ENCODE peak calls at places on chromosomes 1 and 21, in seven cellular contexts. One of them, this sample, is unnamed.

GRCh38 chr1:118826669-118827068 is 161.5 kb downstream of the TBX15 start:
- DNase-seq in endothelial cell of umbilical vein: no peak
- DNase-seq in breast epithelium: no peak
- DNase-seq in body of pancreas: no peak
- DNase-seq in tibial nerve: no peak
- DNase-seq in Peyer's patch: no peak
- DNase-seq in Caco-2: no peak
- DNase-seq in this sample: no peak

GRCh38 chr1:202105571-202106339 is 17.0 kb upstream of the GPR37L1 start:
- DNase-seq in endothelial cell of umbilical vein: no peak
- DNase-seq in breast epithelium: peak
- DNase-seq in body of pancreas: peak
- DNase-seq in tibial nerve: no peak
- DNase-seq in Peyer's patch: no peak
- DNase-seq in Caco-2: peak
- DNase-seq in this sample: no peak

GRCh38 chr21:27275294-27275927 is 308.5 kb upstream of the ADAMTS5 start:
- DNase-seq in endothelial cell of umbilical vein: no peak
- DNase-seq in breast epithelium: no peak
- DNase-seq in body of pancreas: no peak
- DNase-seq in tibial nerve: no peak
- DNase-seq in Peyer's patch: no peak
- DNase-seq in Caco-2: no peak
- DNase-seq in this sample: no peak

GRCh38 chr1:169107673-169108160 is 1.2 kb downstream of the ATP1B1 start:
- DNase-seq in endothelial cell of umbilical vein: peak
- DNase-seq in breast epithelium: no peak
- DNase-seq in body of pancreas: no peak
- DNase-seq in tibial nerve: no peak
- DNase-seq in Peyer's patch: no peak
- DNase-seq in Caco-2: no peak
- DNase-seq in this sample: no peak

GRCh38 chr1:156980551-156980950 is 60.1 kb downstream of the LRRC71 start:
- DNase-seq in endothelial cell of umbilical vein: no peak
- DNase-seq in breast epithelium: no peak
- DNase-seq in body of pancreas: no peak
- DNase-seq in tibial nerve: no peak
- DNase-seq in Peyer's patch: no peak
- DNase-seq in Caco-2: no peak
- DNase-seq in this sample: no peak

GRCh38 chr21:42512346-42513034 is 1.2 kb upstream of the SLC37A1 start:
- DNase-seq in endothelial cell of umbilical vein: no peak
- DNase-seq in breast epithelium: no peak
- DNase-seq in body of pancreas: no peak
- DNase-seq in tibial nerve: no peak
- DNase-seq in Peyer's patch: peak
- DNase-seq in Caco-2: no peak
- DNase-seq in this sample: no peak

GRCh38 chr1:242871631-242872030 is 347.1 kb upstream of the PLD5 start:
- DNase-seq in endothelial cell of umbilical vein: no peak
- DNase-seq in breast epithelium: no peak
- DNase-seq in body of pancreas: no peak
- DNase-seq in tibial nerve: no peak
- DNase-seq in Peyer's patch: no peak
- DNase-seq in Caco-2: no peak
- DNase-seq in this sample: no peak

GRCh38 chr1:155002479-155003226 is at the start of gene ZBTB7B:
- DNase-seq in endothelial cell of umbilical vein: peak
- DNase-seq in breast epithelium: no peak
- DNase-seq in body of pancreas: peak
- DNase-seq in tibial nerve: no peak
- DNase-seq in Peyer's patch: no peak
- DNase-seq in Caco-2: peak
- DNase-seq in this sample: no peak

GRCh38 chr1:68338107-68338506 is 105.8 kb upstream of the WLS start:
- DNase-seq in endothelial cell of umbilical vein: no peak
- DNase-seq in breast epithelium: no peak
- DNase-seq in body of pancreas: no peak
- DNase-seq in tibial nerve: no peak
- DNase-seq in Peyer's patch: no peak
- DNase-seq in Caco-2: no peak
- DNase-seq in this sample: no peak

GRCh38 chr1:203607169-203607873 is 19.3 kb upstream of the ATP2B4 start:
- DNase-seq in endothelial cell of umbilical vein: peak
- DNase-seq in breast epithelium: no peak
- DNase-seq in body of pancreas: peak
- DNase-seq in tibial nerve: peak
- DNase-seq in Peyer's patch: peak
- DNase-seq in Caco-2: no peak
- DNase-seq in this sample: peak

GRCh38 chr1:32939655-32940371 is 24.8 kb downstream of the RNF19B start:
- DNase-seq in endothelial cell of umbilical vein: peak
- DNase-seq in breast epithelium: no peak
- DNase-seq in body of pancreas: peak
- DNase-seq in tibial nerve: no peak
- DNase-seq in Peyer's patch: no peak
- DNase-seq in Caco-2: no peak
- DNase-seq in this sample: no peak

GRCh38 chr1:5718716-5719632 is 273.3 kb downstream of the NPHP4 start:
- DNase-seq in endothelial cell of umbilical vein: no peak
- DNase-seq in breast epithelium: no peak
- DNase-seq in body of pancreas: no peak
- DNase-seq in tibial nerve: no peak
- DNase-seq in Peyer's patch: no peak
- DNase-seq in Caco-2: no peak
- DNase-seq in this sample: no peak
- TF ChIP-seq CTCF in endothelial cell of umbilical vein: no peak
- TF ChIP-seq CTCF in breast epithelium: no peak
- TF ChIP-seq CTCF in body of pancreas: no peak
- TF ChIP-seq CTCF in tibial nerve: no peak
- TF ChIP-seq CTCF in Peyer's patch: no peak
- TF ChIP-seq CTCF in Caco-2: no peak
- TF ChIP-seq CTCF in this sample: no peak

DNA sequence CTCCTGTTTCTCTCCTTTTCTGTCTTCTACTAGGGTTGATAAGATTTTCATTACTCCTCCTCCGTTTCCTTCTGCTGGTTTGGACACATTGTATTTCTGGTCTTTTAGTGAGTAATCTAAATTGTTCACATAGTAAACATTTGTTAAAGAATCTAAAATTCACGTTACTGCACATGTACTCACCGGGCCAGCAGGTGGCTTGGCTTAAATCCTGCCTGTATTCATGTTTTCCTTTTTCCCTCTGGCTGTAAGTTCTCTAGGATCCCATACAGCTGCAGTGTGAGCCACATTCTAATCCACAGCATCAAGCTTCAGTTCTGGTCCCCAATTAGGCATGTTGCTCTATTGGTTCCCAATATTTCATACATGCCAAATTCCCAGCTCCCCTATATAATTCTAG is 958.3 kb downstream of the ADGRL2 start:
- DNase-seq in endothelial cell of umbilical vein: no peak
- DNase-seq in breast epithelium: no peak
- DNase-seq in body of pancreas: no peak
- DNase-seq in tibial nerve: no peak
- DNase-seq in Peyer's patch: no peak
- DNase-seq in Caco-2: no peak
- DNase-seq in this sample: no peak
- TF ChIP-seq CTCF in endothelial cell of umbilical vein: no peak
- TF ChIP-seq CTCF in breast epithelium: no peak
- TF ChIP-seq CTCF in body of pancreas: no peak
- TF ChIP-seq CTCF in tibial nerve: no peak
- TF ChIP-seq CTCF in Peyer's patch: no peak
- TF ChIP-seq CTCF in Caco-2: no peak
- TF ChIP-seq CTCF in this sample: no peak

GRCh38 chr1:228044961-228045360 is 37.5 kb upstream of the ARF1 start:
- DNase-seq in endothelial cell of umbilical vein: no peak
- DNase-seq in breast epithelium: no peak
- DNase-seq in body of pancreas: no peak
- DNase-seq in tibial nerve: no peak
- DNase-seq in Peyer's patch: no peak
- DNase-seq in Caco-2: no peak
- DNase-seq in this sample: no peak

GRCh38 chr1:228045871-228046270 is 36.6 kb upstream of the ARF1 start:
- DNase-seq in endothelial cell of umbilical vein: no peak
- DNase-seq in breast epithelium: no peak
- DNase-seq in body of pancreas: no peak
- DNase-seq in tibial nerve: no peak
- DNase-seq in Peyer's patch: peak
- DNase-seq in Caco-2: no peak
- DNase-seq in this sample: no peak

GRCh38 chr1:228046421-228047182 is 35.9 kb upstream of the ARF1 start:
- DNase-seq in endothelial cell of umbilical vein: no peak
- DNase-seq in breast epithelium: no peak
- DNase-seq in body of pancreas: no peak
- DNase-seq in tibial nerve: no peak
- DNase-seq in Peyer's patch: no peak
- DNase-seq in Caco-2: no peak
- DNase-seq in this sample: no peak

GRCh38 chr1:228047183-228047466 is 35.4 kb upstream of the ARF1 start:
- DNase-seq in endothelial cell of umbilical vein: no peak
- DNase-seq in breast epithelium: no peak
- DNase-seq in body of pancreas: no peak
- DNase-seq in tibial nerve: no peak
- DNase-seq in Peyer's patch: no peak
- DNase-seq in Caco-2: no peak
- DNase-seq in this sample: no peak

DNA sequence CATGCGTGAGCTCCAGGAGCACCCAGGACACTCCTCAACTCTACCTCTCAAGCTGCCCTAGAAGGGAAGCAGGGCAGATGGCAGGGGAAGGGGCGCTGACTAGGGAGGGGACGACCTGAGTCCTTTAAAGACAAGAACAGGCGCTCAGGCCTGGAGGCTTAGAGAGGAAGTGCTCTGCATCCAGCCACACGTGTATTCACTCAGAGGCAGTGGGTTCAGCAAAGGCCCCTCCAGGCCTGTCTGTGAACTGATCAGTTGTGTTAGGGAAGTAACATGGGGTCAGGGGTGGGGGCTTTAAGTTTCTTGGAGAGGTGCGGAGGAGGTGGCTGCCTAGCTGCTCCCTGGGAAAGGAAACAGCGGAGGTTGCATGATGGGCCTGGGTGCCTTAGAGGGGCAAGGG is 37.1 kb upstream of the ARF1 start:
- DNase-seq in endothelial cell of umbilical vein: no peak
- DNase-seq in breast epithelium: no peak
- DNase-seq in body of pancreas: no peak
- DNase-seq in tibial nerve: no peak
- DNase-seq in Peyer's patch: peak
- DNase-seq in Caco-2: no peak
- DNase-seq in this sample: no peak
- TF ChIP-seq CTCF in endothelial cell of umbilical vein: no peak
- TF ChIP-seq CTCF in breast epithelium: no peak
- TF ChIP-seq CTCF in body of pancreas: no peak
- TF ChIP-seq CTCF in tibial nerve: no peak
- TF ChIP-seq CTCF in Peyer's patch: no peak
- TF ChIP-seq CTCF in Caco-2: no peak
- TF ChIP-seq CTCF in this sample: no peak

GRCh38 chr1:184986250-184986649 is 11.9 kb upstream of the NIBAN1 start:
- DNase-seq in endothelial cell of umbilical vein: peak
- DNase-seq in breast epithelium: no peak
- DNase-seq in body of pancreas: no peak
- DNase-seq in tibial nerve: no peak
- DNase-seq in Peyer's patch: no peak
- DNase-seq in Caco-2: no peak
- DNase-seq in this sample: no peak
- TF ChIP-seq CTCF in endothelial cell of umbilical vein: no peak
- TF ChIP-seq CTCF in breast epithelium: no peak
- TF ChIP-seq CTCF in body of pancreas: no peak
- TF ChIP-seq CTCF in tibial nerve: no peak
- TF ChIP-seq CTCF in Peyer's patch: no peak
- TF ChIP-seq CTCF in Caco-2: peak
- TF ChIP-seq CTCF in this sample: no peak

GRCh38 chr21:25929859-25930520 is 195.2 kb downstream of the GABPA start:
- DNase-seq in endothelial cell of umbilical vein: no peak
- DNase-seq in breast epithelium: no peak
- DNase-seq in body of pancreas: no peak
- DNase-seq in tibial nerve: no peak
- DNase-seq in Peyer's patch: no peak
- DNase-seq in Caco-2: no peak
- DNase-seq in this sample: no peak
- TF ChIP-seq CTCF in endothelial cell of umbilical vein: no peak
- TF ChIP-seq CTCF in breast epithelium: no peak
- TF ChIP-seq CTCF in body of pancreas: no peak
- TF ChIP-seq CTCF in tibial nerve: no peak
- TF ChIP-seq CTCF in Peyer's patch: no peak
- TF ChIP-seq CTCF in Caco-2: no peak
- TF ChIP-seq CTCF in this sample: no peak

GRCh38 chr1:18324246-18324645 is 156.5 kb upstream of the KLHDC7A start:
- DNase-seq in endothelial cell of umbilical vein: no peak
- DNase-seq in breast epithelium: no peak
- DNase-seq in body of pancreas: no peak
- DNase-seq in tibial nerve: no peak
- DNase-seq in Peyer's patch: no peak
- DNase-seq in Caco-2: no peak
- DNase-seq in this sample: no peak
- TF ChIP-seq CTCF in endothelial cell of umbilical vein: no peak
- TF ChIP-seq CTCF in breast epithelium: no peak
- TF ChIP-seq CTCF in body of pancreas: peak
- TF ChIP-seq CTCF in tibial nerve: no peak
- TF ChIP-seq CTCF in Peyer's patch: no peak
- TF ChIP-seq CTCF in Caco-2: peak
- TF ChIP-seq CTCF in this sample: no peak

DNA sequence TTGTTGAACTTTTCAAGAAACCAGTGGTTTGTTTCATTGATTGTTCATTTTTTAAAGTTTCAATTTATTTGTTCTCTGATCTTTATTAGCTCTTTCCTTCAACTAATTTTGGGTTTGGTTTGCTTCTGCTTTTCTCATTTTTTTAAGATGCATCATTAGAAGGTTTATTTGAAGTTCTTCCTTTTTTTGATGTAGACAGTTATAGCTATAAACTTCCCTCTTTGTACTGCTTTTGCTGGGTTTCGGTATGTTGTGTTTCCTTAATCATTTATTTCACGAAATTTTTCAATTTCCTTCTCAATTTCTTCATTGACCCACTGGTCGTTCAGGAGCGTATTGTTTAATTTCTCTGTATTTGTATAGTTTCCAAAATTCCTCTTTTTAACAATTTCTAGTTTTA is 133.3 kb upstream of the GPR52 start:
- DNase-seq in endothelial cell of umbilical vein: no peak
- DNase-seq in breast epithelium: no peak
- DNase-seq in body of pancreas: no peak
- DNase-seq in tibial nerve: no peak
- DNase-seq in Peyer's patch: no peak
- DNase-seq in Caco-2: no peak
- DNase-seq in this sample: no peak
- TF ChIP-seq CTCF in endothelial cell of umbilical vein: no peak
- TF ChIP-seq CTCF in breast epithelium: no peak
- TF ChIP-seq CTCF in body of pancreas: no peak
- TF ChIP-seq CTCF in tibial nerve: no peak
- TF ChIP-seq CTCF in Peyer's patch: no peak
- TF ChIP-seq CTCF in Caco-2: no peak
- TF ChIP-seq CTCF in this sample: no peak